ENCODE peak calls at places on chromosomes 11 and 22, in nine cellular contexts. One of them, this sample, is unnamed.

GRCh38 chr11:34907934-34908593 is 8.1 kb downstream of the APIP start:
- DNase-seq in effector memory CD4-positive, alpha-beta T cell: no peak
- DNase-seq in cardiac septum: no peak
- DNase-seq in stimulated activated CD4-positive, alpha-beta T cell treated with anti-CD3 and anti-CD28 coated beads, Interleukin-4, amount 100 ng/mL, for 24 hours: no peak
- DNase-seq in ELR: peak
- DNase-seq in left kidney: no peak
- DNase-seq in dorsolateral prefrontal cortex: no peak
- DNase-seq in glomerular endothelial cell: no peak
- DNase-seq in nucleus accumbens: no peak
- DNase-seq in this sample: no peak

GRCh38 chr11:70729949-70730348 is 331.6 kb downstream of the CTTN start:
- DNase-seq in dorsolateral prefrontal cortex: peak
- DNase-seq in effector memory CD4-positive, alpha-beta T cell: no peak
- DNase-seq in stimulated activated CD4-positive, alpha-beta T cell treated with anti-CD3 and anti-CD28 coated beads, Interleukin-4, amount 100 ng/mL, for 24 hours: no peak
- DNase-seq in nucleus accumbens: no peak
- DNase-seq in ELR: no peak
- DNase-seq in cardiac septum: no peak
- DNase-seq in glomerular endothelial cell: no peak
- DNase-seq in left kidney: no peak
- DNase-seq in this sample: no peak

GRCh38 chr11:86218125-86219081 is 26.1 kb upstream of the EED start:
- DNase-seq in stimulated activated CD4-positive, alpha-beta T cell treated with anti-CD3 and anti-CD28 coated beads, Interleukin-4, amount 100 ng/mL, for 24 hours: peak
- DNase-seq in nucleus accumbens: peak
- DNase-seq in glomerular endothelial cell: peak
- DNase-seq in ELR: peak
- DNase-seq in effector memory CD4-positive, alpha-beta T cell: peak
- DNase-seq in left kidney: peak
- DNase-seq in cardiac septum: no peak
- DNase-seq in dorsolateral prefrontal cortex: peak
- DNase-seq in this sample: peak

GRCh38 chr11:78418584-78419211 is 1.1 kb upstream of the GAB2 start:
- DNase-seq in glomerular endothelial cell: no peak
- DNase-seq in dorsolateral prefrontal cortex: no peak
- DNase-seq in left kidney: peak
- DNase-seq in stimulated activated CD4-positive, alpha-beta T cell treated with anti-CD3 and anti-CD28 coated beads, Interleukin-4, amount 100 ng/mL, for 24 hours: no peak
- DNase-seq in effector memory CD4-positive, alpha-beta T cell: no peak
- DNase-seq in cardiac septum: no peak
- DNase-seq in nucleus accumbens: no peak
- DNase-seq in ELR: peak
- DNase-seq in this sample: no peak

GRCh38 chr11:2377511-2378443 is 667 bp downstream of the CD81 start:
- DNase-seq in stimulated activated CD4-positive, alpha-beta T cell treated with anti-CD3 and anti-CD28 coated beads, Interleukin-4, amount 100 ng/mL, for 24 hours: peak
- DNase-seq in ELR: peak
- DNase-seq in cardiac septum: no peak
- DNase-seq in glomerular endothelial cell: no peak
- DNase-seq in effector memory CD4-positive, alpha-beta T cell: peak
- DNase-seq in dorsolateral prefrontal cortex: peak
- DNase-seq in left kidney: peak
- DNase-seq in nucleus accumbens: peak
- DNase-seq in this sample: peak

GRCh38 chr11:64585150-64585549 is 5.9 kb upstream of the SLC22A12 start:
- DNase-seq in dorsolateral prefrontal cortex: peak
- DNase-seq in left kidney: no peak
- DNase-seq in effector memory CD4-positive, alpha-beta T cell: no peak
- DNase-seq in glomerular endothelial cell: no peak
- DNase-seq in cardiac septum: peak
- DNase-seq in stimulated activated CD4-positive, alpha-beta T cell treated with anti-CD3 and anti-CD28 coated beads, Interleukin-4, amount 100 ng/mL, for 24 hours: no peak
- DNase-seq in ELR: no peak
- DNase-seq in nucleus accumbens: no peak
- DNase-seq in this sample: no peak

GRCh38 chr11:75479598-75479986 is 46.1 kb downstream of the GDPD5 start:
- DNase-seq in stimulated activated CD4-positive, alpha-beta T cell treated with anti-CD3 and anti-CD28 coated beads, Interleukin-4, amount 100 ng/mL, for 24 hours: no peak
- DNase-seq in glomerular endothelial cell: no peak
- DNase-seq in ELR: no peak
- DNase-seq in dorsolateral prefrontal cortex: no peak
- DNase-seq in nucleus accumbens: no peak
- DNase-seq in left kidney: no peak
- DNase-seq in cardiac septum: no peak
- DNase-seq in effector memory CD4-positive, alpha-beta T cell: no peak
- DNase-seq in this sample: no peak

GRCh38 chr11:46701078-46701654 is 335 bp downstream of the ZNF408 start:
- DNase-seq in dorsolateral prefrontal cortex: no peak
- DNase-seq in left kidney: no peak
- DNase-seq in stimulated activated CD4-positive, alpha-beta T cell treated with anti-CD3 and anti-CD28 coated beads, Interleukin-4, amount 100 ng/mL, for 24 hours: no peak
- DNase-seq in ELR: peak
- DNase-seq in glomerular endothelial cell: no peak
- DNase-seq in cardiac septum: no peak
- DNase-seq in effector memory CD4-positive, alpha-beta T cell: no peak
- DNase-seq in nucleus accumbens: no peak
- DNase-seq in this sample: no peak

GRCh38 chr22:40036591-40037225 is 42.0 kb downstream of the FAM83F start:
- DNase-seq in ELR: peak
- DNase-seq in glomerular endothelial cell: no peak
- DNase-seq in stimulated activated CD4-positive, alpha-beta T cell treated with anti-CD3 and anti-CD28 coated beads, Interleukin-4, amount 100 ng/mL, for 24 hours: peak
- DNase-seq in nucleus accumbens: peak
- DNase-seq in dorsolateral prefrontal cortex: peak
- DNase-seq in left kidney: peak
- DNase-seq in effector memory CD4-positive, alpha-beta T cell: peak
- DNase-seq in cardiac septum: no peak
- DNase-seq in this sample: peak

GRCh38 chr22:49746065-49746464 is 81.6 kb downstream of the BRD1 start:
- DNase-seq in effector memory CD4-positive, alpha-beta T cell: no peak
- DNase-seq in glomerular endothelial cell: no peak
- DNase-seq in dorsolateral prefrontal cortex: no peak
- DNase-seq in stimulated activated CD4-positive, alpha-beta T cell treated with anti-CD3 and anti-CD28 coated beads, Interleukin-4, amount 100 ng/mL, for 24 hours: no peak
- DNase-seq in cardiac septum: no peak
- DNase-seq in left kidney: no peak
- DNase-seq in ELR: no peak
- DNase-seq in nucleus accumbens: no peak
- DNase-seq in this sample: no peak

GRCh38 chr11:119752946-119753345 is 23.9 kb upstream of the NECTIN1 start:
- DNase-seq in dorsolateral prefrontal cortex: peak
- DNase-seq in nucleus accumbens: no peak
- DNase-seq in left kidney: no peak
- DNase-seq in ELR: no peak
- DNase-seq in effector memory CD4-positive, alpha-beta T cell: no peak
- DNase-seq in stimulated activated CD4-positive, alpha-beta T cell treated with anti-CD3 and anti-CD28 coated beads, Interleukin-4, amount 100 ng/mL, for 24 hours: no peak
- DNase-seq in glomerular endothelial cell: no peak
- DNase-seq in cardiac septum: peak
- DNase-seq in this sample: no peak

GRCh38 chr11:17351510-17352176 is at the start of gene NCR3LG1:
- DNase-seq in glomerular endothelial cell: no peak
- DNase-seq in effector memory CD4-positive, alpha-beta T cell: peak
- DNase-seq in cardiac septum: peak
- DNase-seq in stimulated activated CD4-positive, alpha-beta T cell treated with anti-CD3 and anti-CD28 coated beads, Interleukin-4, amount 100 ng/mL, for 24 hours: peak
- DNase-seq in dorsolateral prefrontal cortex: peak
- DNase-seq in ELR: peak
- DNase-seq in left kidney: peak
- DNase-seq in nucleus accumbens: peak
- DNase-seq in this sample: peak

GRCh38 chr11:43930868-43931716 is 11.3 kb upstream of the C11orf96 start:
- DNase-seq in cardiac septum: no peak
- DNase-seq in nucleus accumbens: no peak
- DNase-seq in stimulated activated CD4-positive, alpha-beta T cell treated with anti-CD3 and anti-CD28 coated beads, Interleukin-4, amount 100 ng/mL, for 24 hours: no peak
- DNase-seq in left kidney: no peak
- DNase-seq in effector memory CD4-positive, alpha-beta T cell: no peak
- DNase-seq in ELR: peak
- DNase-seq in glomerular endothelial cell: no peak
- DNase-seq in dorsolateral prefrontal cortex: no peak
- DNase-seq in this sample: no peak

GRCh38 chr11:119340335-119341221 is at the start of gene C1QTNF5:
- DNase-seq in nucleus accumbens: peak
- DNase-seq in left kidney: peak
- DNase-seq in stimulated activated CD4-positive, alpha-beta T cell treated with anti-CD3 and anti-CD28 coated beads, Interleukin-4, amount 100 ng/mL, for 24 hours: no peak
- DNase-seq in glomerular endothelial cell: no peak
- DNase-seq in effector memory CD4-positive, alpha-beta T cell: no peak
- DNase-seq in ELR: peak
- DNase-seq in cardiac septum: peak
- DNase-seq in dorsolateral prefrontal cortex: no peak
- DNase-seq in this sample: no peak

GRCh38 chr11:63574856-63575602 is 11.8 kb upstream of the PLAAT2 start:
- DNase-seq in dorsolateral prefrontal cortex: no peak
- DNase-seq in effector memory CD4-positive, alpha-beta T cell: no peak
- DNase-seq in nucleus accumbens: no peak
- DNase-seq in glomerular endothelial cell: no peak
- DNase-seq in cardiac septum: no peak
- DNase-seq in left kidney: peak
- DNase-seq in stimulated activated CD4-positive, alpha-beta T cell treated with anti-CD3 and anti-CD28 coated beads, Interleukin-4, amount 100 ng/mL, for 24 hours: no peak
- DNase-seq in ELR: no peak
- DNase-seq in this sample: no peak

GRCh38 chr11:1181858-1182535 is 24.2 kb downstream of the MUC5AC start:
- DNase-seq in left kidney: no peak
- DNase-seq in nucleus accumbens: no peak
- DNase-seq in glomerular endothelial cell: no peak
- DNase-seq in effector memory CD4-positive, alpha-beta T cell: no peak
- DNase-seq in cardiac septum: no peak
- DNase-seq in dorsolateral prefrontal cortex: no peak
- DNase-seq in ELR: no peak
- DNase-seq in stimulated activated CD4-positive, alpha-beta T cell treated with anti-CD3 and anti-CD28 coated beads, Interleukin-4, amount 100 ng/mL, for 24 hours: no peak
- DNase-seq in this sample: no peak

GRCh38 chr11:100841711-100842407 is 154.8 kb downstream of the ARHGAP42 start:
- DNase-seq in effector memory CD4-positive, alpha-beta T cell: no peak
- DNase-seq in cardiac septum: no peak
- DNase-seq in ELR: no peak
- DNase-seq in stimulated activated CD4-positive, alpha-beta T cell treated with anti-CD3 and anti-CD28 coated beads, Interleukin-4, amount 100 ng/mL, for 24 hours: no peak
- DNase-seq in nucleus accumbens: no peak
- DNase-seq in glomerular endothelial cell: no peak
- DNase-seq in dorsolateral prefrontal cortex: no peak
- DNase-seq in left kidney: no peak
- DNase-seq in this sample: no peak

GRCh38 chr11:33067294-33067693 is 27.9 kb downstream of the TCP11L1 start:
- DNase-seq in dorsolateral prefrontal cortex: no peak
- DNase-seq in cardiac septum: no peak
- DNase-seq in left kidney: no peak
- DNase-seq in ELR: no peak
- DNase-seq in effector memory CD4-positive, alpha-beta T cell: no peak
- DNase-seq in nucleus accumbens: no peak
- DNase-seq in stimulated activated CD4-positive, alpha-beta T cell treated with anti-CD3 and anti-CD28 coated beads, Interleukin-4, amount 100 ng/mL, for 24 hours: no peak
- DNase-seq in glomerular endothelial cell: no peak
- DNase-seq in this sample: no peak